ENCODE peak calls at places on chromosomes 2 and 18, in nine cellular contexts. K is Right ventricle myocardium superior; T is Caki2; W is CD8-positive, alpha-beta T cell; S is endothelial cell; Q is Kasumi-1; O is NCI-H1092 treated with DMSO at 0.1 percent for 48 hours; M is HT1080; L is AG20443. I is an unnamed sample.

GRCh38 chr2:220282221-220282620 is 654.8 kb downstream of the SLC4A3 start:
- DNase-seq in M (no peak), T (no peak), W (no peak), S (no peak), K (no peak), L (no peak), O (no peak), Q (no peak), I (no peak)

GRCh38 chr2:58271826-58272225 is 30.7 kb upstream of the FANCL start:
- DNase-seq in K (no peak), S (no peak), L (no peak), M (no peak), W (no peak), O (no peak), Q (no peak), T (no peak), I (no peak)

GRCh38 chr2:81283081-81283480 is 978.5 kb upstream of the LRRTM1 start:
- DNase-seq in T (no peak), M (no peak), L (no peak), Q (no peak), W (no peak), K (no peak), S (no peak), O (no peak), I (no peak)

GRCh38 chr18:79523738-79524180 is 128.0 kb downstream of the NFATC1 start:
- DNase-seq in M (no peak), S (peak; percentile 0), K (no peak), L (no peak), Q (peak; percentile 42), O (no peak), W (peak; percentile 57), T (no peak), I (no peak)

GRCh38 chr2:12507295-12507694 is 209.4 kb upstream of the TRIB2 start:
- DNase-seq in Q (peak; percentile 83), M (peak; percentile 93), L (peak; percentile 74), S (no peak), K (no peak), T (peak; percentile 80), W (peak; percentile 40), O (no peak), I (no peak)

GRCh38 chr2:190180313-190181065 is 118.0 kb upstream of the MSTN start:
- DNase-seq in Q (no peak), W (no peak), L (peak; percentile 85), M (peak; percentile 61), K (peak; percentile 80), T (no peak), S (peak; percentile 78), O (peak; percentile 11), I (peak; percentile 87)

GRCh38 chr2:11405599-11406491 is 60.1 kb downstream of the E2F6 start:
- DNase-seq in T (no peak), O (no peak), Q (no peak), M (no peak), K (no peak), S (no peak), W (no peak), L (no peak), I (no peak)

GRCh38 chr2:176641436-176641835 is 372.2 kb downstream of the MTX2 start:
- DNase-seq in O (no peak), K (no peak), Q (no peak), M (no peak), T (no peak), W (no peak), L (no peak), S (no peak), I (no peak)

GRCh38 chr2:134308474-134309385 is 54.9 kb downstream of the MGAT5 start:
- DNase-seq in T (no peak), Q (no peak), O (no peak), L (no peak), M (no peak), W (no peak), S (no peak), K (no peak), I (no peak)

GRCh38 chr2:43207553-43208300 is 18.7 kb downstream of the ZFP36L2 start:
- DNase-seq in O (no peak), Q (no peak), T (no peak), S (no peak), M (no peak), W (no peak), K (no peak), L (no peak), I (no peak)

GRCh38 chr2:61995515-61995914 is 90.0 kb downstream of the COMMD1 start:
- DNase-seq in Q (no peak), K (no peak), T (no peak), M (no peak), L (no peak), W (no peak), S (no peak), O (no peak), I (no peak)

GRCh38 chr2:75432761-75433361 is 127.9 kb downstream of the EVA1A start:
- DNase-seq in Q (no peak), K (no peak), W (no peak), T (peak; percentile 6), L (peak; percentile 13), O (no peak), M (peak; percentile 37), S (no peak), I (no peak)

GRCh38 chr2:172253190-172254052 is 150.7 kb upstream of the DLX2 start:
- DNase-seq in K (no peak), Q (peak; percentile 99), T (peak; percentile 94), M (peak; percentile 100), S (no peak), W (peak; percentile 25), L (peak; percentile 94), O (no peak), I (no peak)

GRCh38 chr2:58449286-58450010 is 208.3 kb upstream of the FANCL start:
- DNase-seq in O (peak; percentile 20), L (no peak), K (no peak), S (no peak), M (peak; percentile 21), Q (no peak), W (no peak), T (no peak), I (no peak)

GRCh38 chr18:6929370-6930102 is 188.1 kb downstream of the LAMA1 start:
- DNase-seq in Q (no peak), M (peak; percentile 60), T (peak; percentile 41), S (no peak), L (no peak), K (no peak), O (no peak), W (no peak), I (no peak)

GRCh38 chr18:69469444-69469919 is 68.8 kb downstream of the DOK6 start:
- DNase-seq in T (peak; percentile 56), Q (peak; percentile 13), O (no peak), M (peak; percentile 49), W (no peak), K (peak; percentile 32), S (peak; percentile 22), L (no peak), I (no peak)

GRCh38 chr2:12717988-12718661 is 1.4 kb downstream of the TRIB2 start:
- DNase-seq in W (peak; percentile 18), M (peak; percentile 29), T (peak; percentile 26), L (peak; percentile 30), Q (peak; percentile 4), K (no peak), O (peak; percentile 51), S (peak; percentile 33), I (peak; percentile 53)

GRCh38 chr2:105653313-105653712 is 91.4 kb upstream of the NCK2 start:
- DNase-seq in Q (no peak), T (no peak), O (no peak), S (no peak), K (no peak), W (no peak), M (no peak), L (no peak), I (no peak)

GRCh38 chr2:162071016-162071415 is 3.0 kb downstream of the DPP4 start:
- DNase-seq in O (no peak), M (peak; percentile 29), T (no peak), W (no peak), L (no peak), K (no peak), S (no peak), Q (no peak), I (no peak)

GRCh38 chr2:209517436-209517835 is 93.6 kb downstream of the MAP2 start:
- DNase-seq in W (no peak), M (no peak), O (no peak), S (no peak), Q (no peak), T (no peak), L (no peak), K (no peak), I (no peak)

GRCh38 chr2:100784681-100785080 is 35.3 kb upstream of the NPAS2 start:
- DNase-seq in L (no peak), Q (no peak), T (peak; percentile 72), K (no peak), S (no peak), O (no peak), W (no peak), M (no peak), I (no peak)

GRCh38 chr2:128501022-128501690 is 182.5 kb upstream of the HS6ST1 start:
- DNase-seq in S (no peak), Q (no peak), M (no peak), W (no peak), T (no peak), O (no peak), L (no peak), K (no peak), I (peak; percentile 48)

GRCh38 chr2:18545384-18545783 is 15.1 kb downstream of the RDH14 start:
- DNase-seq in M (peak; percentile 82), O (no peak), T (no peak), Q (no peak), W (no peak), S (no peak), L (peak; percentile 32), K (no peak), I (no peak)

GRCh38 chr2:16569401-16569800 is 96.2 kb downstream of the CYRIA start:
- DNase-seq in K (no peak), T (no peak), Q (no peak), O (no peak), L (no peak), M (no peak), W (no peak), S (no peak), I (no peak)

GRCh38 chr2:191927991-191928390 is 81.1 kb upstream of the CAVIN2 start:
- DNase-seq in W (no peak), O (peak; percentile 83), S (no peak), L (peak; percentile 42), K (no peak), T (no peak), Q (peak; percentile 43), M (peak; percentile 40), I (no peak)

GRCh38 chr2:218194880-218195279 is 22.1 kb upstream of the ARPC2 start:
- DNase-seq in W (no peak), O (no peak), M (no peak), K (peak; percentile 56), T (no peak), Q (no peak), L (no peak), S (peak; percentile 11), I (no peak)

GRCh38 chr18:21996261-21996892 is 173.0 kb upstream of the GATA6 start:
- DNase-seq in S (no peak), Q (no peak), W (no peak), L (no peak), O (no peak), K (no peak), T (peak; percentile 35), M (no peak), I (peak; percentile 43)

GRCh38 chr18:76530391-76530790 is 35.3 kb upstream of the ZNF516 start:
- DNase-seq in S (no peak), Q (no peak), T (no peak), W (no peak), K (no peak), O (no peak), M (no peak), L (no peak), I (no peak)

GRCh38 chr2:67037655-67038054 is 359.5 kb upstream of the ETAA1 start:
- DNase-seq in K (no peak), Q (no peak), O (peak; percentile 8), W (no peak), M (no peak), L (no peak), S (no peak), T (peak; percentile 44), I (no peak)

GRCh38 chr18:75111673-75112485 is 97.1 kb downstream of the PTGR3 start:
- DNase-seq in W (no peak), M (peak; percentile 24), Q (no peak), T (no peak), S (no peak), K (no peak), L (no peak), O (no peak), I (no peak)

GRCh38 chr2:25772078-25772477 is 98.7 kb upstream of the DTNB start:
- DNase-seq in M (no peak), T (no peak), W (no peak), S (no peak), Q (no peak), O (no peak), L (no peak), K (no peak), I (no peak)